ENCODE peak calls at places on chromosomes 16 and 17, in five cellular contexts. G is B cell, N is Peyer's patch, B is thoracic aorta, W is ovary. O is an unnamed sample.

GRCh38 chr16:13426279-13426678 is 493.7 kb upstream of the ERCC4 start:
- DNase-seq in B (no peak), N (no peak), W (no peak), G (no peak), O (no peak)

GRCh38 chr17:14201595-14201994 is 35.1 kb downstream of the CDRT15 start:
- DNase-seq in G (no peak), W (no peak), N (peak; percentile 76), B (no peak), O (no peak)

GRCh38 chr17:47275245-47275984 is 21.8 kb downstream of the ITGB3 start:
- DNase-seq in G (no peak), W (peak; percentile 95), N (peak; percentile 74), B (peak; percentile 62), O (peak; percentile 28)

GRCh38 chr16:22323998-22324786 is 27.0 kb downstream of the POLR3E start:
- DNase-seq in W (peak; percentile 16), G (no peak), B (no peak), N (peak; percentile 42), O (no peak)

GRCh38 chr17:7557825-7558543 is 566 bp upstream of the TNFSF13 start:
- DNase-seq in G (peak; percentile 77), W (peak; percentile 91), B (no peak), N (peak; percentile 93), O (peak; percentile 93)

GRCh38 chr17:28268610-28269313 is 50.2 kb upstream of the TMEM97 start:
- DNase-seq in N (no peak), B (no peak), W (no peak), G (no peak), O (no peak)

GRCh38 chr17:4899341-4900230 is at the start of gene C17orf107:
- DNase-seq in W (peak; percentile 85), G (peak; percentile 98), B (peak; percentile 75), N (peak; percentile 95), O (no peak)

GRCh38 chr16:72886366-72886974 is 161.5 kb downstream of the ZFHX3 start:
- DNase-seq in B (no peak), G (no peak), W (no peak), N (no peak), O (no peak)

GRCh38 chr16:64745275-64745674 is 376.6 kb downstream of the CDH11 start:
- DNase-seq in G (no peak), N (no peak), W (no peak), B (no peak), O (no peak)

GRCh38 chr17:32771396-32771795 is 105.5 kb downstream of the MYO1D start:
- DNase-seq in G (no peak), N (no peak), B (no peak), W (no peak), O (no peak)

GRCh38 chr17:32763855-32764439 is 113.0 kb downstream of the MYO1D start:
- DNase-seq in N (no peak), B (no peak), W (no peak), G (no peak), O (no peak)

GRCh38 chr17:32774286-32775084 is 102.4 kb downstream of the MYO1D start:
- DNase-seq in N (no peak), B (no peak), W (no peak), G (no peak), O (no peak)

GRCh38 chr17:32772453-32773025 is 104.4 kb downstream of the MYO1D start:
- DNase-seq in G (peak; percentile 8), W (no peak), N (no peak), B (no peak), O (no peak)

GRCh38 chr17:32769846-32770245 is 107.1 kb downstream of the MYO1D start:
- DNase-seq in N (no peak), W (no peak), B (no peak), G (no peak), O (no peak)
- TF ChIP-seq CTCF in N (no peak), W (no peak), B (no peak), G (no peak), O (no peak)

GRCh38 chr16:80924372-80924978 is 82.2 kb downstream of the CMC2 start:
- DNase-seq in B (no peak), N (peak; percentile 73), W (no peak), G (peak; percentile 21), O (peak; percentile 82)
- TF ChIP-seq CTCF in B (no peak), N (peak; percentile 53), W (no peak), G (peak; percentile 35), O (peak; percentile 58)

GRCh38 chr17:70100983-70101382 is 26.0 kb downstream of the KCNJ16 start:
- DNase-seq in W (no peak), G (no peak), B (no peak), N (no peak), O (no peak)
- TF ChIP-seq CTCF in W (no peak), G (no peak), B (no peak), N (no peak), O (no peak)

DNA sequence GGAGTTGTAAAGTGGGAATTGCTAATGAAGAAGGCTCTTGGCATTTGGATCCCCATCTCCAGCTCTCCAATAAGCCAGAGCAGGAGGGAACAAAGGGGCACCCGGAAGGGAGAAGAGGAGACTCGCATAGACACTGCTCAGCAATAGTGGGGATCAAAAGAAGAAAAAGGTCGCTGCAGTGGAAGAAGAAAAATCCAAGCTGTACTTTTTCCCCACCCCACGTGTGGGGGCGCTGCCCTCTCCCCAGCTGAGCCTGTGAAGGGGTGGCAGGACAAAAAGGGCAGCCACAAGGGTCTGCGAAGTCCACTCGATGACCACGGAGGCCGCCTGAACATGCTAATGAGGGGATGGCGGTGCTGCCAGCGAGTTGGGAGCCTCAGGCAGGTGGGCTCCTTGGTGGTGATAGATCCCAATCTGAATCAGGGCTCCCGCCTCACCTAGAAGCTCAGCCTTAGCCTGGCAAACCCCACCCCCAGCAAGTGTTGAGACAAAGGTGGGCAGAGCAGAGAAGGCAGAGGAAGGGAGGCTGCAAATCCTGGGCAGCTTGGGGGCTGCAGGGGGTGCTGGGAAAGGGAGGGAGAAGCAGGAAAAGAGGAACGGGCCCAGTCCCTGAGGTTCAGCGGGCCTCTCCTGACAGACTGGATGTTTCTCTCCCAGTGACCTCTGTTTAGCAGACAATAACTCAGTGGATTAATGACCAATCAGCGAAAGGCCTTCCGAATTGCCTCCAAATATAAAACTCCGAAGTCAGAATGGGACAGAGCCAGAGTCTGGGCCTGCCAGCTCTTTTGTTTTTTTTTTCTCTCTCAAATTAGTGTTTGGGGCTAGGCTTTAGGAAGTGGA is 14.9 kb upstream of the HOXB2 start:
- DNase-seq in N (no peak), G (no peak), B (no peak), W (no peak), O (no peak)
- TF ChIP-seq CTCF in N (no peak), G (no peak), B (no peak), W (no peak), O (peak; percentile 10)

DNA sequence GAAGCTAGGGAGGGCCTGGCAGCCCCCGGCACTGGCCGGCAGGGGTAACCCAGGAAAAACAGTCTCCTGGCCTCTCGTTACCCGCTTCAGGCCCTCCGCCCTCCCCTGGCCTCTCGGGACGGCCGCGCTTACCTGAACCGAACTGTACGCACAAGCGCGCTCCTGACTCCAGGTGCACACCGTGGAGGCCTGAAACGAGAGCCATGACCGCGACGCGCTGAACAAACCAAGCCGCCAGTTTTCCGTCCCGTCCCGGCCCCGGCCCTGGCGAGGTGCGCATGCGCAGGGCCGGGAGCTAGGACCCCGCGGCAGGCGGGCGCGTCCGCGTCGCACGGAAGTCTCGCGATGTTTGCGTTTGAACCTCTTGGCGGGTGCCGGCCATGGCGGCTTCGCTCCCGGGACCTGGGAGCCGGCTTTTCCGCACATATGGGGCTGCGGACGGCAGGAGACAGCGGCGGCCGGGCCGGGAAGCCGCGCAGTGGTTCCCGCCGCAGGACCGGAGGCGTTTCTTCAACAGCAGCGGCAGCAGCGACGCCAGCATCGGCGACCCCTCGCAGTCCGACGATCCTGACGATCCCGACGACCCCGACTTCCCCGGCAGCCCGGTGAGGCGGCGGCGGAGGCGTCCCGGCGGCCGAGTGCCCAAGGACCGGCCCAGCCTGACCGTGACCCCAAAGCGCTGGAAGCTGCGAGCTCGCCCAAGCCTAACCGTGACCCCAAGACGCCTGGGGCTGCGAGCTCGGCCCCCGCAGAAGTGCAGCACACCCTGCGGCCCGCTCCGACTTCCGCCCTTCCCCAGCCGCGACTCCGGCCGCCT is at the start of gene HASPIN:
- DNase-seq in W (peak; percentile 96), G (peak; percentile 96), N (peak; percentile 95), B (peak; percentile 47), O (peak; percentile 86)
- TF ChIP-seq CTCF in W (peak; percentile 56), G (peak; percentile 26), N (peak; percentile 36), B (peak; percentile 47), O (no peak)

DNA sequence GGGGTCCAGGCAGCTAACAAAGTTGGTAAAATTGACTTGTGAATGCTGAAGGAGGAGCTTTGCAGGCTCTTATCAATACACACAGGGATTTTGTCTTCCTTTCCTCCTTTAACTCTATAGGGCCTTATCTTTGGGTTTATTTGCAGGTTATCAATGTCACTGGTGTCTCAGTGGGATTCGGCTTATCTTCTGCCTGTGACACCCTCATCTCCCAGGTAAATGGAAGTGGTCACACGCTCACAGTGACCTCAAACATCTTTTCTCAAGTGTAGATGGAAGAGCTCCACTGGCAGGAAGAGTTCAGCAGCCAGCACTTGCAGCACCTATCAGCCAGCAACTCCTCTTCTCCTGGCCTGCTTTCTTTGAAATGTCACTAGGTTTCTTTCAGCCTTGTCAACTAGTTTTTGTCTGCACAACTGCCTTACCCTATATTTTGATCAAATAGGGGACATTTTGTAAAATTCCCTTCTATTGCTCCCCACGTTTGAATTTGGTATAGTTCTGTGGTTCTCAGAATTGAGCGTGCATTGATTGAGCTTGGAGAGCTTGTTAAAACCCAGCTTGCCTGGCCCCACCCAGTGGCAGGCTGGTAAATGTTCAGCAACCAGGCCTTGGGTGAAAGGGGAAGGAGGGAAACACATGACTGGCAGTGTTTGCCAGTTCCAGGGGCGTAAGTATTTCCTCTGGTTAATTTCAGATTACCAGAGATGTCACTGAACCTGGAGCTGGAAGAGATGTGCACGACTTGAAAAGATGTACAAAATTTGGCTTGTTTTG is 12.8 kb downstream of the SLC47A1 start:
- DNase-seq in G (peak; percentile 45), B (no peak), N (peak; percentile 59), W (no peak), O (peak; percentile 7)
- TF ChIP-seq CTCF in G (no peak), B (peak; percentile 28), N (no peak), W (no peak), O (no peak)